ENCODE peak calls at places on chromosomes 12 and 14, in ten cellular contexts. L is right lobe of liver, M is body of pancreas, P is HCT116, J is thyroid gland, F is IMR-90, T is K562, S is lower leg skin, D is Peyer's patch, Q is A549. W is an unnamed sample.

GRCh38 chr14:55336161-55336560 is 64.9 kb downstream of the FBXO34 start:
- DNase-seq in Q (peak), P (no peak), J (no peak), F (no peak), M (no peak), L (no peak), D (no peak), T (no peak), S (no peak), W (no peak)

GRCh38 chr14:65354715-65355114 is 57.8 kb upstream of the FUT8 start:
- DNase-seq in M (peak), S (peak), Q (no peak), L (no peak), J (peak), F (no peak), D (no peak), P (no peak), T (no peak), W (no peak)

GRCh38 chr12:271165-271564 is 8.5 kb upstream of the SLC6A13 start:
- DNase-seq in S (no peak), F (no peak), M (no peak), Q (no peak), P (no peak), J (no peak), L (no peak), T (no peak), D (no peak), W (no peak)

GRCh38 chr12:14454098-14454907 is 88.8 kb downstream of the ATF7IP start:
- DNase-seq in S (no peak), T (peak), L (no peak), Q (peak), P (peak), F (peak), D (no peak), M (no peak), J (no peak), W (peak)

GRCh38 chr14:33774866-33775519 is 175.9 kb downstream of the EGLN3 start:
- DNase-seq in P (no peak), M (no peak), T (no peak), L (no peak), J (no peak), D (no peak), F (no peak), Q (no peak), S (no peak), W (no peak)

GRCh38 chr12:76943004-76943403 is 64.2 kb upstream of the CSRP2 start:
- DNase-seq in F (no peak), M (no peak), Q (no peak), P (no peak), S (no peak), L (no peak), J (no peak), T (no peak), D (no peak), W (no peak)

GRCh38 chr14:33508663-33509062 is 442.2 kb downstream of the EGLN3 start:
- DNase-seq in T (no peak), S (no peak), L (no peak), P (no peak), Q (no peak), D (no peak), M (no peak), F (no peak), J (no peak), W (no peak)

GRCh38 chr12:47349770-47350408 is 270.1 kb upstream of the AMIGO2 start:
- DNase-seq in P (no peak), S (no peak), M (no peak), D (no peak), L (no peak), Q (no peak), F (peak), J (no peak), T (no peak), W (no peak)

GRCh38 chr12:50951112-50951511 is 1.2 kb upstream of the HIGD1C start:
- DNase-seq in P (no peak), F (no peak), T (no peak), D (no peak), J (no peak), L (no peak), S (no peak), M (no peak), Q (no peak), W (no peak)

GRCh38 chr14:85296466-85297210 is 233.3 kb upstream of the FLRT2 start:
- DNase-seq in S (no peak), F (peak), M (no peak), P (no peak), J (no peak), D (no peak), L (no peak), T (no peak), Q (peak), W (peak)

GRCh38 chr12:57488397-57489156 is 709 bp downstream of the MARS1 start:
- DNase-seq in M (no peak), P (no peak), T (peak), D (no peak), F (peak), S (no peak), L (no peak), J (no peak), Q (no peak), W (no peak)
- TF ChIP-seq POLR2A in M (no peak), P (no peak), T (no peak), D (no peak), F (no peak), S (no peak), L (no peak), J (no peak), Q (no peak), W (no peak)

DNA sequence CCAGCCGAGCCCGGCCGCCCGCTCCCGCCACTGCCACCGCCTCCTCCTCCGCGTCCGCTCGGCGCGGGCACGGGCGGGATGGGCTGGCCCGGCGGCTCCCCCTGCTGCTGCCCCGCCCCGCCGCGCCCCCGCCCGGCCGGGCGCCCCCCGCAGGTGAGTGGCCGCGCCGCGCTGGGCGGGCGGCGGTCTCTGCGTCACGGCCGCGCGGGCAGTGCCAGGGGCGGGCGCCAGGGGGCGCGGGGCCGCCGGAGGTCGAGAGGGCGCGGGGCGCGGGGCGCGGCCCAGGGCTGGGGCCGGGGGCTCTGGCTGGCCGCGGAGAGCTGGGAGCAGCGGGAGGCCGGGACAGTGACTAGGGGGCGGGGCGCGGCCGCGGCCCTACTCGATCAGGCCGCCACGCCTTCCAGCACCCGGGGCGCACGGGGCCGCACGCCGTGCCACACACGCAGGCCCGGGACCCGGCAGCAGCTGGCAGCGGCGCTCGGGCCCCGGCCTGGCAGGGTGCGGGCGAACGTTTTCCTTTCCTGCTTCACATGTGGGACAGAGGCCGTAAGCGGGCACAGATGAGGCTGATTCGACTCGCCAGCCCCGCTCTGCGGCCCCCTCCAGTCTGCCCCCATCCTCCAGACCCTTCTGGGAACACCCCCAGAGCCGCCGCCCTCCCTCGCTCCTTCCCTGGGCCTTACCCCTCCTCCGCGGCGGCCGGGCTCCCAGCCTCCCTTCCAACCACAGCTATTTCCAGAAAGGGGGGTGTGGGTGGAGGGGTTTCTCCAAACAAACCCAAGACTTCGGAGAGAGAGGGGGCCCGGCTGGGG is 2.4 kb upstream of the TNS2 start:
- DNase-seq in P (no peak), M (peak), D (peak), Q (peak), S (peak), L (peak), J (peak), T (peak), F (peak), W (peak)
- TF ChIP-seq POLR2A in P (peak), M (peak), D (peak), Q (peak), S (no peak), L (peak), J (peak), T (no peak), F (no peak), W (peak)

DNA sequence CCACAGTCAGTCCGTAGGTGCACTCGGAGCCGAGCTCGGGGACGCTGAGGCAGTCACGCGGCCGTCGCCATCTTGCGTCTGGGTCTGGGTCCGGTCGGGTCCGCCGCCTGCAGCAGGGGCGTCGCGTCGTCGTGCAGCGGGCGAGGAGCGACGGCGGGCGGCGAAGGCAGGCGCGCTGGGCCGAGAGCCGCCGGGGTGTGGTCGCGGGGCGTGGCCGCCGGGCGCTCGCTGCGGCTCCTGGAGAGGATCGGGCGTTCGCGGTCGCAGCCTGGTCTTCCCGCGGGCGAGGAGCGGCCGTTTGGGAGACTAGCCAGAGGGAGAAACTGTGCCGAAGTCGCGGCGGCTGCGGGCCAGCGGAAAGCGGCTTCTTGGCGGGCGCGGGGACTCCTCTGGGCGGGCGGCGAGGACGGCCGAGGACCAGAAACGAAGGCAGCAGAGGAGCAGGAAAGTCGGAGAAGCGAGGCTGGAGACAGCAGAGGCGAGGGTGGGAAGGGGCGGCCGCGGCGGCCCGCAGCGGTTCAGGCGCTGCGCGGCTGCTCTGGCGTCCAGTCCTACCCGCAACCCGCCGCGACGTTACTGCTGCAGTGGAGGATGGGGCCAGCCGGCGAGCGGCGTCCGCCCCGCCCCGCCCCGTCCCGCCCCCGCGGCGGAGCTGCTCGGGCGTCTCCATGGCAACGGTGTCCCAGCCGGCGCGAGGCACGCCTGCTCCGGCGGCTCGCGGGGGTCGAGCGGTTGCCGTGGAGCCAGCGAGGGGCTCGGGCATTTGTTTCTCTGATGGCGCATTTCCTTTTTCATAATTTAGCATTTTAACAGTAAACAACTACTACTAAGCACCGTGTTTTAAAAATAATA is at the start of gene PNMA1:
- DNase-seq in M (peak), F (peak), L (peak), S (peak), D (peak), Q (peak), J (peak), T (peak), P (no peak), W (peak)
- TF ChIP-seq POLR2A in M (peak), F (peak), L (peak), S (no peak), D (peak), Q (peak), J (peak), T (peak), P (peak), W (peak)

GRCh38 chr14:69610859-69611263 is 535 bp upstream of the SUSD6 start:
- DNase-seq in L (no peak), T (no peak), S (no peak), J (peak), Q (no peak), P (no peak), F (no peak), D (no peak), M (no peak), W (no peak)

GRCh38 chr14:69611264-69612013 is at the start of gene SUSD6:
- DNase-seq in F (peak), J (peak), D (peak), T (peak), S (peak), L (peak), Q (peak), P (peak), M (peak), W (peak)

GRCh38 chr14:69612759-69613145 is 1.4 kb downstream of the SUSD6 start:
- DNase-seq in F (no peak), J (no peak), Q (no peak), D (no peak), P (peak), S (no peak), M (no peak), T (no peak), L (no peak), W (no peak)

GRCh38 chr14:69613312-69614073 is 2.1 kb downstream of the SUSD6 start:
- DNase-seq in M (no peak), S (no peak), P (no peak), T (no peak), J (no peak), L (no peak), D (no peak), F (no peak), Q (no peak), W (no peak)

GRCh38 chr14:69612014-69612758 is 790 bp downstream of the SUSD6 start:
- DNase-seq in F (peak), T (no peak), J (peak), D (peak), S (no peak), M (peak), P (no peak), Q (no peak), L (peak), W (no peak)
- TF ChIP-seq POLR2A in F (peak), T (no peak), J (no peak), D (peak), S (no peak), M (no peak), P (no peak), Q (no peak), L (no peak), W (no peak)

DNA sequence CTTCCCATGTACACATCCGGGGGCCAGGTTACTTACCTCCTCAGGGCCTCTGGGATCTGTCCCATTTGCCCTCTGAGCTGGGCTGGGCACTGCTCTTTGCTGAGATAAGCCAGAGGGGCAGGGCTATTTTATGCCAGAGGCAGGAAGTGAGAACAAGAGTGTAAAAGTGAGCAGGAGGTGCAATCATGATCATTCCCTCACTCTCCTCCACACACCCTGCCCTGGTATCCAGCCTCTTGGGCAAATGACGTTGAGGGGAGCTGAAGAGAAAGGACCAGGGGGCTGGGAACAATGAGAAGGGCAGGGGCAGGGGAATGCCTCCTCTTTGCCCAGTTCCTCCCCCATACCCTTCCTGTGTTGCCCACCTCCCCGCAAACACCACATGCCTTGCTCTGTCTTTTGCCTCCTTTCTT is 4.2 kb downstream of the LPAR5 start:
- DNase-seq in F (no peak), Q (no peak), D (peak), L (no peak), S (no peak), T (no peak), J (no peak), P (no peak), M (no peak), W (no peak)
- TF ChIP-seq POLR2A in F (no peak), Q (no peak), D (peak), L (no peak), S (no peak), T (no peak), J (no peak), P (no peak), M (no peak), W (no peak)

DNA sequence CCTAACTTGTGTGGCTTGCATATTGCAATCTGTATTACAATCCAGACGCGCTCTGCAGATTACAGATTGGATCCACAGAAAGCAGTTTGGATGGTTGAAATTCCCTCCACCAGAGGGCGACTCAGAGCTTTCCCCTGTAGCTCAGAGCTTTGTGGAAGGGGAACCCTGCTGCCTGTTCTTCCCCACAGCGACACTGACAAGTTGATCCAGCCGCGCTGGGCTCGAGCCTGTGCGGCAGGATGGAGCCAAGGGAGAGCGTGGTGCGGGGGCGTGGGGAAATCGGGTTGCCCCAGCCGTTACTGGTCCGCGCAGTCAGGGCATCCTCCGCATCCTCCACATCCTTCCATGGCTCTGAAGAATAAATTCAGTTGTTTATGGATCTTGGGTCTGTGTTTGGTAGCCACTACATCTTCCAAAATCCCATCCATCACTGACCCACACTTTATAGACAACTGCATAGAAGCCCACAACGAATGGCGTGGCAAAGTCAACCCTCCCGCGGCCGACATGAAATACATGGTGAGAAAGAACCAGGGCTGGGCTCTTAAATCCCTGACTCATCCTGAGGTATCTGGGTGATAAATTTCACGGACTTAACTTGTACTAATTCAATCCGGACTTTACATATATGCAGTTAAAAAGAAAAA is at the start of gene GLIPR1L1:
- DNase-seq in M (peak), F (peak), S (peak), D (peak), Q (peak), J (peak), T (peak), L (peak), P (peak), W (peak)
- TF ChIP-seq POLR2A in M (no peak), F (no peak), S (no peak), D (no peak), Q (no peak), J (no peak), T (no peak), L (no peak), P (no peak), W (peak)

GRCh38 chr12:4286228-4286627 is 12.7 kb downstream of the CCND2 start:
- DNase-seq in S (no peak), Q (no peak), M (no peak), D (no peak), L (no peak), J (no peak), T (no peak), F (no peak), P (no peak), W (no peak)

GRCh38 chr12:4285070-4285469 is 11.5 kb downstream of the CCND2 start:
- DNase-seq in M (no peak), F (no peak), P (no peak), D (no peak), T (no peak), J (no peak), Q (no peak), L (no peak), S (no peak), W (no peak)

GRCh38 chr12:4287325-4288290 is 14.0 kb downstream of the CCND2 start:
- DNase-seq in D (no peak), T (no peak), M (no peak), L (no peak), P (no peak), F (no peak), J (no peak), S (no peak), Q (no peak), W (no peak)

GRCh38 chr12:4288296-4289019 is 14.9 kb downstream of the CCND2 start:
- DNase-seq in T (no peak), L (no peak), S (no peak), P (no peak), J (no peak), M (no peak), Q (no peak), F (no peak), D (no peak), W (no peak)

DNA sequence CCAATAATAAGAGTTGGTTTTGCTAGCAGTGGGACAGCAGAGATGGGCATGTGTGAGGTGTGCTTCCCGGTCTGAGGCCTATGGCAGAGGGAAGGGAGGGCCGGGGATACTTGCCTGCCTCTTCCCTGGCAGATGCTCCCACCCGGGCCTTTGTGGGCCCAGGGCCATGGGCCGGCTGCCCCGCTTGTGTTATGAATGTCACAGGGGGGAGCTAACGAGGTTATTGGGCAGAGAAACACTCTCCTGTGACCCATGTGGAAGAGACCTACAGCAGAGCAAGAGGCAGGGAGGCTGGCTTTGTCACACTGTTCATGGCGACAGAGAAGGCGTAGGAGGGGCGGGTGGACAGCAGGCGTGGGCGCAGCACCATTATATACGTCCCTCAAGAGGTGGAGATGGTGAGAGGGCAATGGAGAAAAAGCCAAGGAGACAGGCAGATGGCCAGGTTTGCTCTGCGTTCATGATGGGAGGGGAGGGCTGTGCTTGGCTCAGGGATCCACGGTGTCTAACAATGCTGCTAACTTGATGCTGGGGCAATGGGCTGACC is 13.3 kb downstream of the CCND2 start:
- DNase-seq in F (no peak), P (no peak), Q (no peak), D (no peak), M (no peak), S (peak), L (no peak), J (no peak), T (no peak), W (no peak)
- TF ChIP-seq POLR2A in F (no peak), P (no peak), Q (no peak), D (no peak), M (no peak), S (no peak), L (no peak), J (no peak), T (peak), W (no peak)